ENCODE peak calls at places on chromosomes 1 and 21, in five cellular contexts. One of them, this sample, is unnamed.

GRCh38 chr1:164688791-164689190 is 129.8 kb downstream of the PBX1 start:
- DNase-seq in MCF 10A: no peak
- DNase-seq in stimulated activated naive B cell treated with anti-CD40 and anti-IgM and Interleukin-4, amounts not matched to agents 10 μg/mL and 1 μg/mL and 100 μg/mL, for 72 hours: no peak
- DNase-seq in amygdala: no peak
- DNase-seq in progenitor cell of endocrine pancreas: no peak
- DNase-seq in this sample: no peak

GRCh38 chr1:109199710-109200109 is 14.0 kb upstream of the SARS1 start:
- DNase-seq in MCF 10A: no peak
- DNase-seq in stimulated activated naive B cell treated with anti-CD40 and anti-IgM and Interleukin-4, amounts not matched to agents 10 μg/mL and 1 μg/mL and 100 μg/mL, for 72 hours: no peak
- DNase-seq in amygdala: no peak
- DNase-seq in progenitor cell of endocrine pancreas: no peak
- DNase-seq in this sample: no peak

GRCh38 chr1:228736844-228737415 is 1.7 kb downstream of the RHOU start:
- DNase-seq in MCF 10A: no peak
- DNase-seq in stimulated activated naive B cell treated with anti-CD40 and anti-IgM and Interleukin-4, amounts not matched to agents 10 μg/mL and 1 μg/mL and 100 μg/mL, for 72 hours: no peak
- DNase-seq in amygdala: no peak
- DNase-seq in progenitor cell of endocrine pancreas: no peak
- DNase-seq in this sample: no peak

GRCh38 chr21:46000182-46000730 is 18.7 kb downstream of the COL6A1 start:
- DNase-seq in MCF 10A: no peak
- DNase-seq in stimulated activated naive B cell treated with anti-CD40 and anti-IgM and Interleukin-4, amounts not matched to agents 10 μg/mL and 1 μg/mL and 100 μg/mL, for 72 hours: no peak
- DNase-seq in amygdala: no peak
- DNase-seq in progenitor cell of endocrine pancreas: no peak
- DNase-seq in this sample: no peak

GRCh38 chr1:230642263-230642959 is at the start of gene COG2:
- DNase-seq in MCF 10A: peak; percentile 97
- DNase-seq in stimulated activated naive B cell treated with anti-CD40 and anti-IgM and Interleukin-4, amounts not matched to agents 10 μg/mL and 1 μg/mL and 100 μg/mL, for 72 hours: peak; percentile 94
- DNase-seq in amygdala: peak; percentile 90
- DNase-seq in progenitor cell of endocrine pancreas: peak; percentile 100
- DNase-seq in this sample: peak; percentile 92

GRCh38 chr1:183315987-183316758 is 102.0 kb downstream of the NMNAT2 start:
- DNase-seq in MCF 10A: no peak
- DNase-seq in stimulated activated naive B cell treated with anti-CD40 and anti-IgM and Interleukin-4, amounts not matched to agents 10 μg/mL and 1 μg/mL and 100 μg/mL, for 72 hours: no peak
- DNase-seq in amygdala: no peak
- DNase-seq in progenitor cell of endocrine pancreas: no peak
- DNase-seq in this sample: no peak

GRCh38 chr1:11772458-11772857 is 10.5 kb downstream of the C1orf167 start:
- DNase-seq in MCF 10A: no peak
- DNase-seq in stimulated activated naive B cell treated with anti-CD40 and anti-IgM and Interleukin-4, amounts not matched to agents 10 μg/mL and 1 μg/mL and 100 μg/mL, for 72 hours: no peak
- DNase-seq in amygdala: no peak
- DNase-seq in progenitor cell of endocrine pancreas: no peak
- DNase-seq in this sample: no peak

GRCh38 chr1:35287807-35288640 is 19.5 kb downstream of the ZMYM4 start:
- DNase-seq in MCF 10A: peak; percentile 28
- DNase-seq in stimulated activated naive B cell treated with anti-CD40 and anti-IgM and Interleukin-4, amounts not matched to agents 10 μg/mL and 1 μg/mL and 100 μg/mL, for 72 hours: no peak
- DNase-seq in amygdala: no peak
- DNase-seq in progenitor cell of endocrine pancreas: no peak
- DNase-seq in this sample: no peak

GRCh38 chr1:47722909-47723580 is 274.1 kb downstream of the TRABD2B start:
- DNase-seq in MCF 10A: peak; percentile 40
- DNase-seq in stimulated activated naive B cell treated with anti-CD40 and anti-IgM and Interleukin-4, amounts not matched to agents 10 μg/mL and 1 μg/mL and 100 μg/mL, for 72 hours: no peak
- DNase-seq in amygdala: no peak
- DNase-seq in progenitor cell of endocrine pancreas: no peak
- DNase-seq in this sample: no peak

GRCh38 chr21:38472709-38473108 is 25.6 kb downstream of the ERG start:
- DNase-seq in MCF 10A: no peak
- DNase-seq in stimulated activated naive B cell treated with anti-CD40 and anti-IgM and Interleukin-4, amounts not matched to agents 10 μg/mL and 1 μg/mL and 100 μg/mL, for 72 hours: no peak
- DNase-seq in amygdala: no peak
- DNase-seq in progenitor cell of endocrine pancreas: no peak
- DNase-seq in this sample: no peak

GRCh38 chr1:179779645-179780272 is 36.7 kb downstream of the FAM163A start:
- DNase-seq in MCF 10A: peak; percentile 50
- DNase-seq in stimulated activated naive B cell treated with anti-CD40 and anti-IgM and Interleukin-4, amounts not matched to agents 10 μg/mL and 1 μg/mL and 100 μg/mL, for 72 hours: no peak
- DNase-seq in amygdala: no peak
- DNase-seq in progenitor cell of endocrine pancreas: no peak
- DNase-seq in this sample: no peak